ENCODE peak calls at places on chromosomes 1 and 21, in eight cellular contexts. D is stomach, T is upper lobe of left lung, L is Panc1, E is HL-60, M is breast epithelium, S is suprapubic skin, Q is prostate gland. W is an unnamed sample.

GRCh38 chr1:89538361-89538760 is 13.7 kb downstream of the LRRC8B start:
- DNase-seq in D (no peak), T (no peak), L (no peak), E (peak; percentile 20), M (no peak), S (no peak), Q (no peak), W (no peak)

GRCh38 chr1:31788138-31788824 is 24.1 kb upstream of the ADGRB2 start:
- DNase-seq in D (peak; percentile 97), T (peak; percentile 94), L (peak; percentile 76), E (peak; percentile 86), M (peak; percentile 87), S (peak; percentile 95), Q (peak; percentile 93), W (peak; percentile 96)

GRCh38 chr1:152458384-152459185 is 44.5 kb upstream of the CRNN start:
- DNase-seq in D (peak; percentile 84), T (no peak), L (peak; percentile 71), E (peak; percentile 78), M (peak; percentile 66), S (peak; percentile 82), Q (peak; percentile 69), W (peak; percentile 83)

GRCh38 chr1:46606255-46606965 is 2.3 kb upstream of the MKNK1 start:
- DNase-seq in D (no peak), T (no peak), L (no peak), E (no peak), M (no peak), S (no peak), Q (no peak), W (no peak)

GRCh38 chr1:97508653-97509218 is 412.1 kb downstream of the DPYD start:
- DNase-seq in D (no peak), T (no peak), L (no peak), E (no peak), M (no peak), S (no peak), Q (no peak), W (no peak)

GRCh38 chr1:24911651-24912144 is 18.4 kb downstream of the RUNX3 start:
- DNase-seq in D (no peak), T (no peak), L (no peak), E (no peak), M (no peak), S (no peak), Q (no peak), W (no peak)

GRCh38 chr1:29875557-29876028 is 639.3 kb downstream of the PTPRU start:
- DNase-seq in D (no peak), T (no peak), L (no peak), E (no peak), M (no peak), S (no peak), Q (no peak), W (no peak)

GRCh38 chr1:67307251-67308060 is at the start of gene IL12RB2:
- DNase-seq in D (peak; percentile 27), T (peak; percentile 84), L (no peak), E (no peak), M (no peak), S (no peak), Q (no peak), W (peak; percentile 82)

GRCh38 chr1:246860401-246860800 is 71.3 kb downstream of the AHCTF1 start:
- DNase-seq in D (no peak), T (no peak), L (no peak), E (no peak), M (no peak), S (no peak), Q (no peak), W (no peak)

GRCh38 chr1:8120693-8121260 is 94.7 kb upstream of the ERRFI1 start:
- DNase-seq in D (peak; percentile 67), T (no peak), L (peak; percentile 51), E (no peak), M (peak; percentile 50), S (no peak), Q (peak; percentile 56), W (no peak)

GRCh38 chr1:145892486-145893087 is 6.9 kb upstream of the ANKRD35 start:
- DNase-seq in D (peak; percentile 79), T (no peak), L (no peak), E (no peak), M (peak; percentile 58), S (no peak), Q (peak; percentile 51), W (no peak)

GRCh38 chr1:145893306-145894055 is 7.8 kb upstream of the ANKRD35 start:
- DNase-seq in D (no peak), T (no peak), L (no peak), E (no peak), M (no peak), S (no peak), Q (no peak), W (no peak)

GRCh38 chr1:145889722-145890121 is 4.1 kb upstream of the ANKRD35 start:
- DNase-seq in D (no peak), T (no peak), L (no peak), E (no peak), M (no peak), S (no peak), Q (no peak), W (no peak)

GRCh38 chr1:145891587-145892485 is 6.2 kb upstream of the ANKRD35 start:
- DNase-seq in D (peak; percentile 98), T (no peak), L (peak; percentile 97), E (peak; percentile 61), M (peak; percentile 99), S (peak; percentile 96), Q (peak; percentile 99), W (peak; percentile 87)

GRCh38 chr1:145891143-145891542 is 5.5 kb upstream of the ANKRD35 start:
- DNase-seq in D (peak; percentile 67), T (no peak), L (no peak), E (no peak), M (peak; percentile 73), S (no peak), Q (peak; percentile 87), W (no peak)
- H3K27ac ChIP-seq in D (peak overlapping the region; percentile 96), T (peak overlapping the region; percentile 89), L (peak overlapping the region; percentile 89), E (no peak overlapping the region), M (peak overlapping the region; percentile 96), S (peak overlapping the region; percentile 92), Q (peak overlapping the region; percentile 98), W (peak overlapping the region; percentile 80)

GRCh38 chr1:230861489-230861888 is 6.8 kb downstream of the C1orf198 start:
- DNase-seq in D (no peak), T (no peak), L (no peak), E (no peak), M (no peak), S (no peak), Q (no peak), W (peak; percentile 14)

GRCh38 chr1:230861970-230862595 is 6.2 kb downstream of the C1orf198 start:
- DNase-seq in D (no peak), T (no peak), L (no peak), E (no peak), M (no peak), S (no peak), Q (no peak), W (peak; percentile 25)

GRCh38 chr1:230865062-230865817 is 3.1 kb downstream of the C1orf198 start:
- DNase-seq in D (no peak), T (no peak), L (no peak), E (no peak), M (no peak), S (no peak), Q (no peak), W (peak; percentile 37)

GRCh38 chr1:230864441-230864840 is 3.9 kb downstream of the C1orf198 start:
- DNase-seq in D (no peak), T (no peak), L (no peak), E (no peak), M (no peak), S (no peak), Q (no peak), W (peak; percentile 20)

DNA sequence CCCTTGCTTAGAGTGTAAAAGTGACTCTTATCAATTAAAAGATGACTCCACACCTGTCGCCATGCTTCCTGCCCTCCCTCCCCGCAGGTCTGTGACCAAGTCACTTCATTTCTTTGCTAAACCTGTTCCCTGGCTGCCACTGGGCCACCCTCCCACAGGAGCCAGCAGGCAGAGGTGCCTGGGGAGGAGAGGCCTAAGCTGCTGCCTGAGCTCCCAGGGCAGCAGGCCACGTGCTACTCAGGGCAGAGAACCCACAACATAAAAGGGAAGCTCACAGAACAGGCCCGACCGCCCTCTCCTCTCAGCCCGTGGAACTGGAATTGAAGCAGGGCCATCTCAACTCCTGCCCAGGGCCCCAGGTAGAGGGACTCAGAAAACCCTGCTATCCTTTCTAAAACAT is 4.9 kb downstream of the C1orf198 start:
- DNase-seq in D (peak; percentile 82), T (no peak), L (no peak), E (peak; percentile 78), M (peak; percentile 90), S (peak; percentile 74), Q (peak; percentile 88), W (peak; percentile 64)
- TF ChIP-seq POLR2AphosphoS5 in D (peak; percentile 10), T (peak; percentile 39), L (no peak), E (no peak), M (no peak), S (no peak), Q (peak; percentile 77), W (no peak)

DNA sequence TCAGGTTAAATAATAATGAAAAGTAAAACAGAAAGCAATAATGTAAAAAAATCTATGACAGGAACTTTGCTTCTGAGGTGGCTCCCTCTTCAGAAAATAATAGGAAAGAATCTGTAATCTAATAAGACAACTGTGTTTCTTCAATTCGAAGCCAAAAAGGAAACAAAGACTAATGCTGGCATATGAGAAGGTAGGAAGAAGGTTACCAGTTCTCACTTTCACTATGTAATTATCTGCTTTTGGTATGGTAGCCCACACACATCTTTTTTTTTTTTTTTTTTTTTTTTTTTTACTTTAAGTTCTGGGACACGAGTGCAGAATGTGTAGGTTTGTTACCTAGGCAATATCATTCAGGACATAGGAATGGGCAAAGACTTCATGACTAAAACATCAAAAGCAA is 47.1 kb downstream of the COP1 start:
- DNase-seq in D (no peak), T (no peak), L (no peak), E (no peak), M (no peak), S (no peak), Q (no peak), W (no peak)
- TF ChIP-seq CTCF in D (no peak), T (no peak), L (no peak), E (no peak), M (no peak), S (no peak), Q (no peak), W (no peak)

GRCh38 chr21:42388740-42389448 is 7.0 kb downstream of the TMPRSS3 start:
- DNase-seq in D (peak; percentile 70), T (no peak), L (no peak), E (no peak), M (no peak), S (no peak), Q (no peak), W (peak; percentile 50)
- H3K27ac ChIP-seq in D (peak overlapping the region; percentile 86), T (peak overlapping the region; percentile 33), L (no peak overlapping the region), E (no peak overlapping the region), M (peak overlapping the region; percentile 80), S (no peak overlapping the region), Q (no peak overlapping the region), W (no peak overlapping the region)

DNA sequence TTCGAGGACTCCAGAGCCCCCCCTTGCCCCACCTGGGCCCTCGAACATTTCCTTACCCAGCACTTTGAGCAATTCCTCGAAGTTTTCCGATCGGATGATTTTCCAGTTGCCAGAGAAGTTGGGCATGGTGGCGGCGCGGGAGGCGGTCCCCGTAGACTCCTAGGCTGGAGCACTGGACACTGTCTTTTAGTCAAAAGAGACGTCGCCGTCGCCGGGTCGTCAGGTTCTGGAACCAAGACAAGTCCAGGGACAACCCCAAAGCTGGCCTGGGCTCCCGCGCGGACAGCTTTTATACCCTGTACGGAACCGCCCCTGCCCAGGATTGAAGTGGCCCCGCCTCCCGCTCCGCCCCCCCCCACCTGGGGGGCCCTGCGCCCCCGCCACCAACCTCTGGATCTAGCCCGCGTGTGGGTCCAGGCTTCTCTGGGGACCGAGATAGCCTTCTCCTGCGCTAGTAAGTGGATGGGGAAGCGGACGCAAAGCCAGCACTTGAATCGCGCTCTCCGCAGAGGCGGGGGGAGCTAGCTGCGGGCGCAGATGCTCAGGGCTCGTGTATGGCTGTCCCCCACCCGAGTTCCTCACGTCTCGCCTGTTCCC is at the start of gene CRABP2:
- DNase-seq in D (no peak), T (peak; percentile 86), L (no peak), E (no peak), M (no peak), S (peak; percentile 76), Q (no peak), W (peak; percentile 78)
- TF ChIP-seq POLR2AphosphoS5 in D (no peak), T (no peak), L (peak; percentile 88), E (no peak), M (no peak), S (no peak), Q (no peak), W (no peak)